ENCODE peak calls at places on chromosome 11, in six cellular contexts. P is kidney epithelial cell; T is endodermal cell; H is tibial nerve; L is CD4-positive, CD25-positive, alpha-beta regulatory T cell; W is thyroid gland. M is an unnamed sample.
A peak's percentile ranks its signal among the peaks of the same experiment; 100 is the strongest.

GRCh38 chr11:130849215-130849568 is 67.1 kb downstream of the SNX19 start:
- DNase-seq in P (no peak), T (no peak), H (no peak), L (no peak), W (no peak), M (no peak)

GRCh38 chr11:28618426-28618825 is 510.2 kb downstream of the METTL15 start:
- DNase-seq in P (no peak), T (no peak), H (no peak), L (no peak), W (no peak), M (no peak)

GRCh38 chr11:132022718-132023117 is 652.3 kb downstream of the NTM start:
- DNase-seq in P (no peak), T (no peak), H (no peak), L (no peak), W (no peak), M (no peak)

GRCh38 chr11:126307706-126308105 is 3.8 kb downstream of the DCPS start:
- DNase-seq in P (no peak), T (peak; percentile 84), H (no peak), L (peak; percentile 38), W (no peak), M (no peak)

GRCh38 chr11:102415252-102415916 is 37.2 kb downstream of the TMEM123 start:
- DNase-seq in P (no peak), T (no peak), H (no peak), L (peak; percentile 88), W (no peak), M (no peak)

GRCh38 chr11:121762820-121763219 is 310.1 kb upstream of the SORL1-AS1 start:
- DNase-seq in P (no peak), T (peak; percentile 62), H (no peak), L (no peak), W (peak; percentile 22), M (no peak)

GRCh38 chr11:14081541-14082211 is 119.2 kb downstream of the SPON1 start:
- DNase-seq in P (no peak), T (no peak), H (no peak), L (no peak), W (no peak), M (no peak)

GRCh38 chr11:118144301-118144701 is 8.3 kb downstream of the SCN4B start:
- DNase-seq in P (no peak), T (no peak), H (no peak), L (no peak), W (no peak), M (no peak)

GRCh38 chr11:103596323-103596722 is 440.1 kb upstream of the DDI1 start:
- DNase-seq in P (no peak), T (no peak), H (no peak), L (no peak), W (no peak), M (no peak)

GRCh38 chr11:107054391-107054790 is 36.1 kb upstream of the GUCY1A2 start:
- DNase-seq in P (no peak), T (no peak), H (no peak), L (no peak), W (no peak), M (no peak)

GRCh38 chr11:33135768-33136443 is 25.4 kb downstream of the CSTF3 start:
- DNase-seq in P (no peak), T (no peak), H (no peak), L (no peak), W (no peak), M (no peak)

GRCh38 chr11:66880484-66881211 is 23.8 kb downstream of the LRFN4 start:
- DNase-seq in P (peak; percentile 49), T (no peak), H (no peak), L (peak; percentile 21), W (peak; percentile 89), M (peak; percentile 82)

GRCh38 chr11:844693-845644 is 2.3 kb downstream of the TSPAN4 start:
- DNase-seq in P (no peak), T (peak; percentile 96), H (peak; percentile 97), L (no peak), W (peak; percentile 97), M (peak; percentile 88)

GRCh38 chr11:69231466-69232018 is 62.4 kb upstream of the MYEOV start:
- DNase-seq in P (no peak), T (peak; percentile 48), H (no peak), L (no peak), W (no peak), M (no peak)

GRCh38 chr11:5624489-5625278 is at the start of gene TRIM34:
- DNase-seq in P (peak; percentile 34), T (peak; percentile 80), H (peak; percentile 64), L (peak; percentile 87), W (peak; percentile 68), M (peak; percentile 61)

GRCh38 chr11:44857490-44857889 is 93.2 kb downstream of the TP53I11 start:
- DNase-seq in P (no peak), T (no peak), H (no peak), L (no peak), W (no peak), M (no peak)
- H3K27me3 ChIP-seq in P (peaks cover 20% of the 10 kb centered on the region), T (no peaks in the 10 kb centered on the region), H (no peaks in the 10 kb centered on the region), L (no peaks in the 10 kb centered on the region), W (no peaks in the 10 kb centered on the region), M (no peaks in the 10 kb centered on the region)

GRCh38 chr11:72709478-72710238 is 35.4 kb upstream of the PDE2A start:
- DNase-seq in P (no peak), T (no peak), H (no peak), L (no peak), W (no peak), M (no peak)
- H3K36me3 ChIP-seq in P (no peaks in the 10 kb centered on the region), T (peaks cover 26% of the 10 kb centered on the region), H (peaks cover 72% of the 10 kb centered on the region), L (peaks cover 91% of the 10 kb centered on the region), W (peaks cover 48% of the 10 kb centered on the region), M (no peaks in the 10 kb centered on the region)

GRCh38 chr11:17668166-17668565 is 51.2 kb upstream of the MYOD1 start:
- DNase-seq in P (no peak), T (no peak), H (no peak), L (no peak), W (no peak), M (no peak)

GRCh38 chr11:17673951-17674350 is 45.4 kb upstream of the MYOD1 start:
- DNase-seq in P (no peak), T (no peak), H (no peak), L (no peak), W (no peak), M (no peak)

GRCh38 chr11:17672469-17672868 is 46.9 kb upstream of the MYOD1 start:
- DNase-seq in P (no peak), T (no peak), H (no peak), L (no peak), W (no peak), M (no peak)
- H3K27me3 ChIP-seq in P (peaks cover 3% of the 10 kb centered on the region), T (peaks cover 61% of the 10 kb centered on the region), H (no peaks in the 10 kb centered on the region), L (peaks cover 3% of the 10 kb centered on the region), W (no peaks in the 10 kb centered on the region), M (no peaks in the 10 kb centered on the region)

GRCh38 chr11:75281469-75282095 is 41.0 kb downstream of the TPBGL start:
- DNase-seq in P (no peak), T (no peak), H (no peak), L (no peak), W (no peak), M (no peak)
- H3K36me3 ChIP-seq in P (no peaks in the 10 kb centered on the region), T (peaks cover 84% of the 10 kb centered on the region), H (peaks cover 70% of the 10 kb centered on the region), L (peaks cover 16% of the 10 kb centered on the region), W (peaks cover 6% of the 10 kb centered on the region), M (peaks cover 19% of the 10 kb centered on the region)

GRCh38 chr11:35661539-35661938 is 1.0 kb upstream of the TRIM44 start:
- DNase-seq in P (no peak), T (no peak), H (no peak), L (no peak), W (no peak), M (no peak)

GRCh38 chr11:35662061-35662648 is 420 bp upstream of the TRIM44 start:
- DNase-seq in P (no peak), T (no peak), H (peak; percentile 55), L (peak; percentile 48), W (peak; percentile 3), M (peak; percentile 70)

GRCh38 chr11:35664977-35665441 is 2.4 kb downstream of the TRIM44 start:
- DNase-seq in P (no peak), T (no peak), H (no peak), L (peak; percentile 16), W (no peak), M (no peak)

GRCh38 chr11:35663408-35663702 is 780 bp downstream of the TRIM44 start:
- DNase-seq in P (no peak), T (no peak), H (no peak), L (no peak), W (no peak), M (no peak)

DNA sequence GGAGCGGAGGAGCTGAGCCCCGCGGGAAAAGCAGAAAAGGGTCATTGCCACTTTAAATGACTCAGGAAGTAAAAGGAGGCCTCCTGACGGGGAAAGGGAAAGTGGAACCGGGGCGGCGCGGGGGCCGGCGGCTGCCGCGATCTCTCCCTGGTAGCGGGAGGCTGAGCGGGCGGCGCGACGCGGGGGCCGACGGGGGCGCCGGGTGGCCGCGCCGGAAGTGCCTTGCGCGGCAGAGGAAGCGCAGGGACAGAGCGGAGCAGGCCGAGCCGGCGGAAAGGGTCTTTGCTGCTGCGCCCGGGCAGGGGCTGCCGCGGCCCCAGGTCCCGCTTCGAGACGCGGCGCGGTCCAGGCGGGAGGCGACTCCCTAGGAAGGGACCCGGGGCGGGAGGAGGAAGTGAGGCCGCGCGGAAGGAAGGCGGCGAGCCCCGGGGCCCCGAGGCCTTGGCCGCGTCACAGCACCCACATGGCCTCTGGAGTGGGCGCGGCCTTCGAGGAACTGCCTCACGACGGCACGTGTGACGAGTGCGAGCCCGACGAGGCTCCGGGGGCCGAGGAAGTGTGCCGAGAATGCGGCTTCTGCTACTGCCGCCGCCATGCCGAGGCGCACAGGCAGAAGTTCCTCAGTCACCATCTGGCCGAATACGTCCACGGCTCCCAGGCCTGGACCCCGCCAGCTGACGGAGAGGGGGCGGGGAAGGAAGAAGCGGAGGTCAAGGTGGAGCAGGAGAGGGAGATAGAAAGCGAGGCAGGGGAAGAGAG is at the start of gene TRIM44:
- DNase-seq in P (peak; percentile 41), T (peak; percentile 90), H (peak; percentile 23), L (peak; percentile 89), W (peak; percentile 82), M (peak; percentile 62)
- H3K27me3 ChIP-seq in P (no peaks in the 10 kb centered on the region), T (peaks cover 30% of the 10 kb centered on the region), H (no peaks in the 10 kb centered on the region), L (peaks cover 4% of the 10 kb centered on the region), W (no peaks in the 10 kb centered on the region), M (no peaks in the 10 kb centered on the region)

GRCh38 chr11:133907216-133907615 is 49.6 kb downstream of the IGSF9B start:
- DNase-seq in P (no peak), T (no peak), H (no peak), L (no peak), W (no peak), M (no peak)
- H3K36me3 ChIP-seq in P (no peaks in the 10 kb centered on the region), T (no peaks in the 10 kb centered on the region), H (peaks cover 64% of the 10 kb centered on the region), L (peaks cover 36% of the 10 kb centered on the region), W (peaks cover 13% of the 10 kb centered on the region), M (no peaks in the 10 kb centered on the region)

DNA sequence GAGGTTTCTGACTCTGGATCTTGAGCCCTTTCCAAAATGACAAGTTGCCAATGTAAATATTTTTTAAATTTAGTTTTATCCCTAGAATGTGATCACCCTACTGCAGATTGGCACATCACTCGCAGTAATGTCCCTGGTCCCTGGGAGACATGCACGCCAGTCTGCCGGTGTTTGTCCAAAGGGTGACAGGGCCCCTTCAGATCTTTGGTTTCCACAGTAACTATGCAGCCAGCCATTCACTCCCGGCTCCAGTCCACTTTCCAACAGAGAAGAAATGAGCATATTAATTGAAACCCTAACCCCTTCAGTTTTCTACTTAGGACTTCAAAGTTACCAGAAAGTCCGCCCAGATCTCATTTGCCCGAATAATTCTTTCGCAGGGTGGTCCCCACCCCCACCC is 25.8 kb upstream of the RASSF10 start:
- DNase-seq in P (no peak), T (no peak), H (no peak), L (no peak), W (no peak), M (no peak)
- H3K27me3 ChIP-seq in P (no peaks in the 10 kb centered on the region), T (peaks cover 3% of the 10 kb centered on the region), H (no peaks in the 10 kb centered on the region), L (peaks cover 6% of the 10 kb centered on the region), W (no peaks in the 10 kb centered on the region), M (no peaks in the 10 kb centered on the region)